ENCODE peak calls at places on chromosomes 16 and 17, in eight cellular contexts. L, F, T, B, K, D, I and E are unnamed samples.

GRCh38 chr17:27457731-27458523 is 1.7 kb downstream of the KSR1 start:
- DNase-seq in L (no peak), F (no peak), T (no peak), B (no peak), K (no peak), D (no peak), I (no peak), E (peak; percentile 23)

GRCh38 chr16:86508947-86509758 is 1.2 kb upstream of the FOXF1 start:
- DNase-seq in L (no peak), F (no peak), T (no peak), B (peak; percentile 42), K (no peak), D (peak; percentile 34), I (peak; percentile 27), E (no peak)

GRCh38 chr17:60390223-60390622 is 1.7 kb downstream of the USP32 start:
- DNase-seq in L (no peak), F (no peak), T (no peak), B (no peak), K (no peak), D (peak; percentile 68), I (no peak), E (no peak)

GRCh38 chr16:30018731-30019158 is 4.3 kb upstream of the C16orf92 start:
- DNase-seq in L (no peak), F (no peak), T (no peak), B (no peak), K (no peak), D (no peak), I (no peak), E (no peak)

GRCh38 chr17:48484256-48484655 is 46.6 kb downstream of the HOXB1 start:
- DNase-seq in L (no peak), F (no peak), T (no peak), B (no peak), K (no peak), D (no peak), I (no peak), E (no peak)

GRCh38 chr16:72126429-72126765 is 32.8 kb downstream of the DHX38 start:
- DNase-seq in L (no peak), F (no peak), T (no peak), B (no peak), K (no peak), D (no peak), I (no peak), E (no peak)

GRCh38 chr17:68777243-68777855 is 176.2 kb upstream of the FAM20A start:
- DNase-seq in L (no peak), F (peak; percentile 16), T (no peak), B (peak; percentile 75), K (no peak), D (peak; percentile 40), I (peak; percentile 39), E (peak; percentile 26)

GRCh38 chr17:4576729-4577322 is 7.5 kb upstream of the SMTNL2 start:
- DNase-seq in L (no peak), F (no peak), T (peak; percentile 46), B (no peak), K (no peak), D (no peak), I (no peak), E (no peak)

DNA sequence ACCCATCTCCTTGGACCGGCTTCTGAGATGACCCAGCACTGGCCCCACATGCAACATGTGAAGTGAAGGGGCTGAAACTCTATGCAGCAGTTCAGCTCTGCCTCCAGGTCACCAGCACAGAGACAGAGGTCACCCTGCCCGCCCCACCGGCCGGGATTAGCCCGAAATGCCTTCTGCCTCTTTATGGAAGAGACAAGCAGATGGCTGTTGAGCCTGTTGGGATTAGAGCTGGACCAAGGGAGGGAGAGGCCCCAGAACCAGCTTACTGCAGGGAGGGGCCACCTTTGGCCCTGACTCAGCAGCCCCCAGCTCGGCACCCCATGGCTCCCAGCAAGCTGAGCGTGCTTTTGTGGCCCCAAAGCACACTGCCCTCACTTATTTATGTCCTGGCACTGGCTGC is 5.7 kb downstream of the AIPL1 start:
- DNase-seq in L (no peak), F (no peak), T (no peak), B (no peak), K (no peak), D (no peak), I (no peak), E (no peak)
- H3K27ac ChIP-seq in L (no peak overlapping the region), F (no peak overlapping the region), T (no peak overlapping the region), B (no peak overlapping the region), K (no peak overlapping the region), D (no peak overlapping the region), I (no peak overlapping the region), E (no peak overlapping the region)

GRCh38 chr17:8120520-8121443 is 2.5 kb upstream of the ALOXE3 start:
- DNase-seq in L (peak; percentile 73), F (no peak), T (peak; percentile 68), B (peak; percentile 56), K (peak; percentile 63), D (peak; percentile 83), I (peak; percentile 94), E (peak; percentile 47)

GRCh38 chr17:8123695-8124349 is at the start of gene HES7:
- DNase-seq in L (no peak), F (no peak), T (no peak), B (peak; percentile 41), K (no peak), D (peak; percentile 55), I (peak; percentile 53), E (no peak)

GRCh38 chr17:8121531-8122390 is 2.1 kb downstream of the HES7 start:
- DNase-seq in L (no peak), F (no peak), T (no peak), B (peak; percentile 45), K (no peak), D (peak; percentile 56), I (peak; percentile 89), E (peak; percentile 70)

GRCh38 chr17:8122923-8123694 is 797 bp downstream of the HES7 start:
- DNase-seq in L (no peak), F (peak; percentile 46), T (no peak), B (peak; percentile 25), K (no peak), D (no peak), I (peak; percentile 22), E (no peak)

DNA sequence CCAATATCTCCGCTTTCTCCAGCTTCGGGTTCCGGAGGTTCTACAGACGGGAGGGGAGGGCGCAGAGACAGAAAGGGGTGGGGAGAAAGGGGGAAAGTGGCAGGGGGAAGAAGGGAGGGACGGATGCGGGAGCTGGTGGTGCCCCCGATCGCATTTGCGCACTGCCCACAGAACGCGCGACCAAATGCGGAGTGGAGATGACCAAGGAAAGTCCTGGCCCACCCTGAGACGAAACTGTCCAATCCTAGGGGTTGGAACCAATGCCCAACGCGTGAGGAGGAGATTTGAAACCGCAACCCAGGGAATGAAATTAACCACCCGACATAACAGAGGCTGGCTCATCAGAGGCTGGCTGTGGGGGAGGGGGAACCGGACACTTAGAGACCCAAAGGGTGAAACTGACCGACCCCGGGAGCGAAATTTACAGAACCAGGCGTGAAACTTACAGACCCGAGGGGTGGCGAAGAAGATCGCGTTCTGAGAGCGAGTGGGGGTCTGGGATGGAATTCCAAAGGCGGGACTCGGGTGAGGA is 1.4 kb downstream of the HES7 start:
- DNase-seq in L (no peak), F (no peak), T (no peak), B (peak; percentile 24), K (no peak), D (no peak), I (no peak), E (no peak)
- H3K27ac ChIP-seq in L (no peak overlapping the region), F (no peak overlapping the region), T (no peak overlapping the region), B (no peak overlapping the region), K (no peak overlapping the region), D (peak overlapping the region; percentile 90), I (no peak overlapping the region), E (no peak overlapping the region)

GRCh38 chr16:89216315-89217137 is 977 bp upstream of the ZNF778 start:
- DNase-seq in L (peak; percentile 89), F (peak; percentile 82), T (peak; percentile 83), B (peak; percentile 77), K (peak; percentile 61), D (peak; percentile 73), I (peak; percentile 71), E (peak; percentile 36)

GRCh38 chr16:89217138-89217387 is 440 bp upstream of the ZNF778 start:
- DNase-seq in L (no peak), F (no peak), T (no peak), B (no peak), K (no peak), D (no peak), I (no peak), E (no peak)

GRCh38 chr16:89221604-89222003 is 4.1 kb downstream of the ZNF778 start:
- DNase-seq in L (no peak), F (no peak), T (no peak), B (no peak), K (no peak), D (no peak), I (no peak), E (no peak)

GRCh38 chr16:89219365-89219764 is 1.9 kb downstream of the ZNF778 start:
- DNase-seq in L (no peak), F (no peak), T (no peak), B (no peak), K (no peak), D (no peak), I (no peak), E (no peak)

DNA sequence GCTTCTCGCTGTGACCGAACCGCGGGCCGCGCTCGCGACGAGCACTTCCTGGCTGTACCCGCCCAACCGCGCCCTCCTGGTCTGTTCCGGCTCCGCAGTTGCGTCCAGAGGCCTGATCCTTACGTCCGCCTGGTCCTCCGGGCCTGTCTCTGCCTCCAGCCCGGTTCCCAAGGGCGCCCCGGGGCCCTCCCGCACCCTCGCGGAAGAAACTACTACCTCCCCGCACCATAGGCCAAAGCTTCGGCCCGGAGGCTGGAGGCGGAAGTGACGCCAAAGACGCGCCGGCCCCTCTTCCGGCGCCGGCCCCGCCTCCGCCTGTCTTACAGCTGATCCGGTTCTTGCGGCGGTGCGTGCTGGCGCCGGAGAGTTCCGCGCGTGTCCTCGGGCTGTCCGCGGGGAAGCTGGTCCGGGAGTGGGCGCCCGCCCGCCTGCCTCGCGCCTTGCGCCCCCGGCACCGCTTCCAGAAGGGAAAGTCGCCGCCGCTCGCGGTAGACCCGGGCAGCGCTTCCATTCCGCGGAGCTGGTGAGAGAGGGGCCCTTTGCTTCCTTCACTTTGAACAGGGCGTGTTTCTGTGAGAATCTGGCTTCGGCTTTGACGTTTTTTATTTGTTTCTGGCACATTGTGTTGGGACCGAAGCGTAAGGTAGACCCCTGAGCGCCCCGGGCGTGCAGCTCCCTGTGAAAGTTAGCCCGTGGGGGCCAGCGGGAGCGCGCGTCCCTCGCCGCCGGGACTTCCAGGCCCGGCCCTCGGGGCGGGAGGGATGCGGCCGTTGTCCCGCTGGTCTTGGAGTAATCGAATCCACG is at the start of gene ZNF778:
- DNase-seq in L (peak; percentile 82), F (peak; percentile 86), T (peak; percentile 92), B (peak; percentile 82), K (peak; percentile 40), D (peak; percentile 87), I (peak; percentile 77), E (peak; percentile 88)
- H3K27ac ChIP-seq in L (peak within 1 kb of the TSS; percentile 95), F (peak within 1 kb of the TSS; percentile 99), T (peak within 1 kb of the TSS; percentile 86), B (peak within 1 kb of the TSS; percentile 96), K (peak within 1 kb of the TSS; percentile 86), D (peak within 1 kb of the TSS; percentile 88), I (peak within 1 kb of the TSS; percentile 53), E (peak within 1 kb of the TSS; percentile 81)

GRCh38 chr17:38417210-38417951 is 10.9 kb upstream of the ARHGAP23 start:
- DNase-seq in L (no peak), F (no peak), T (no peak), B (no peak), K (no peak), D (no peak), I (no peak), E (no peak)

GRCh38 chr17:38415250-38416194 is 12.7 kb upstream of the ARHGAP23 start:
- DNase-seq in L (no peak), F (no peak), T (no peak), B (no peak), K (peak; percentile 11), D (peak; percentile 34), I (peak; percentile 47), E (no peak)

GRCh38 chr17:38418069-38418692 is 10.1 kb upstream of the ARHGAP23 start:
- DNase-seq in L (no peak), F (no peak), T (no peak), B (no peak), K (no peak), D (no peak), I (no peak), E (no peak)

GRCh38 chr17:38418693-38419507 is 9.4 kb upstream of the ARHGAP23 start:
- DNase-seq in L (no peak), F (no peak), T (no peak), B (no peak), K (no peak), D (no peak), I (no peak), E (no peak)

DNA sequence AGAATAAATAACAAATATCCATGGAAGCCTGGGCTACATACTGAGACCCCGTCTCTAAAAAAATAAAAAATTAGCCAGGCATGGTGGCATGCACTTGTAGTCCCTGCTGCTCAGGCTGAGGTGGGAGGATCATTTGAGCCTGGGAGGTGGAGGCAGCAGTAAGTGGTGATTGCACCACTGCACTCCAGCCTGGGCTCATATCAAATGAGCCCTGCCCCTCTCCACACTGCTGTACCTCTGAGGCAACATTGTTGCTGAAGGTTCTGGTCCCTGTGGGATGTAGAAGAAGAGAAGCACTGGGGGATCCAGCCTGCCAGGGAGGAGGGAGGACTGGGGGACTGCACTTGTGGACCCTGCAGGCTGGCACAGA is 11.4 kb upstream of the ARHGAP23 start:
- DNase-seq in L (no peak), F (no peak), T (no peak), B (no peak), K (no peak), D (no peak), I (no peak), E (no peak)
- H3K27ac ChIP-seq in L (no peak overlapping the region), F (no peak overlapping the region), T (no peak overlapping the region), B (no peak overlapping the region), K (no peak overlapping the region), D (no peak overlapping the region), I (no peak overlapping the region), E (no peak overlapping the region)